ENCODE peak calls at places on chromosomes 6 and 20, in seven cellular contexts. S is HCT116, L is H1, I is GM12878, Z is HepG2, Q is K562, B is SK-N-SH. O is an unnamed sample. For H3K36me3, the result is how much of the 10 kb centered on the place peaks cover.

GRCh38 chr6:23320588-23320987 is 751.2 kb downstream of the HDGFL1 start:
- DNase-seq in S (no peak), Q (no peak), L (no peak), Z (no peak), B (no peak), I (no peak), O (no peak)

GRCh38 chr6:30615219-30615957 is 1.7 kb downstream of the PPP1R10 start:
- DNase-seq in L (peak), S (peak), Q (no peak), Z (peak), B (no peak), I (no peak), O (peak)

GRCh38 chr6:7389162-7389450 is 436 bp downstream of the CAGE1 start:
- DNase-seq in S (no peak), B (no peak), L (no peak), Q (no peak), I (no peak), Z (no peak), O (no peak)

GRCh38 chr6:143150291-143150690 is 89.6 kb downstream of the AIG1 start:
- DNase-seq in Q (no peak), L (no peak), B (no peak), Z (no peak), I (no peak), S (no peak), O (no peak)

GRCh38 chr20:53693265-53693871 is 99.7 kb upstream of the ZNF217 start:
- DNase-seq in Q (no peak), L (no peak), I (no peak), B (no peak), S (no peak), Z (no peak), O (no peak)

GRCh38 chr6:157774153-157775135 is 48.6 kb upstream of the SNX9 start:
- DNase-seq in S (no peak), I (no peak), Z (no peak), Q (peak), L (no peak), B (peak), O (no peak)

GRCh38 chr6:142861711-142862110 is 83.3 kb downstream of the HIVEP2 start:
- DNase-seq in Q (no peak), L (no peak), I (no peak), Z (no peak), B (peak), S (no peak), O (no peak)

GRCh38 chr20:33076662-33077398 is 2.6 kb upstream of the BPIFB4 start:
- DNase-seq in I (no peak), B (no peak), Q (no peak), Z (peak), L (no peak), S (peak), O (no peak)

GRCh38 chr6:130895516-130895915 is 68.3 kb downstream of the SMLR1 start:
- DNase-seq in Q (no peak), I (no peak), B (no peak), S (no peak), L (no peak), Z (no peak), O (no peak)

GRCh38 chr20:43843096-43843964 is 71.3 kb upstream of the TOX2 start:
- DNase-seq in S (no peak), I (no peak), Q (no peak), B (no peak), L (peak), Z (no peak), O (no peak)

GRCh38 chr20:10453241-10453640 is 18.1 kb downstream of the SLX4IP start:
- DNase-seq in L (no peak), S (no peak), I (peak), Z (no peak), Q (no peak), B (no peak), O (no peak)

GRCh38 chr6:117346142-117346930 is 79.4 kb downstream of the ROS1 start:
- DNase-seq in I (no peak), S (no peak), L (no peak), Z (peak), Q (no peak), B (peak), O (no peak)

GRCh38 chr6:71336901-71337300 is 48.3 kb downstream of the OGFRL1 start:
- DNase-seq in Z (no peak), Q (no peak), S (no peak), B (no peak), I (no peak), L (no peak), O (no peak)

GRCh38 chr20:43916073-43916874 is 1.6 kb downstream of the TOX2 start:
- DNase-seq in Z (no peak), S (no peak), B (peak), L (no peak), Q (no peak), I (no peak), O (no peak)

GRCh38 chr6:159422041-159422984 is 253.1 kb downstream of the FNDC1 start:
- DNase-seq in L (no peak), B (no peak), S (no peak), I (no peak), Z (no peak), Q (no peak), O (no peak)

GRCh38 chr20:32040142-32040953 is 11.7 kb upstream of the HCK start:
- DNase-seq in I (no peak), B (no peak), Z (no peak), L (no peak), Q (no peak), S (no peak), O (no peak)

GRCh38 chr20:24317224-24317623 is 152.2 kb upstream of the SYNDIG1 start:
- DNase-seq in Q (no peak), S (no peak), L (no peak), Z (no peak), I (no peak), B (no peak), O (no peak)

GRCh38 chr6:119067091-119067490 is 11.4 kb downstream of the FAM184A start:
- DNase-seq in I (no peak), S (no peak), B (no peak), Q (no peak), Z (no peak), L (no peak), O (no peak)

GRCh38 chr20:6122873-6123649 is at the start of gene FERMT1:
- DNase-seq in Q (no peak), B (peak), Z (peak), S (peak), L (peak), I (no peak), O (peak)

GRCh38 chr6:24072038-24072746 is 53.8 kb upstream of the NRSN1 start:
- DNase-seq in L (no peak), I (no peak), Q (no peak), B (no peak), Z (no peak), S (no peak), O (no peak)

GRCh38 chr6:35370799-35371493 is 28.6 kb downstream of the PPARD start:
- DNase-seq in S (no peak), Z (no peak), L (no peak), I (no peak), B (no peak), Q (no peak), O (no peak)

GRCh38 chr6:26173836-26174144 is 86.6 kb downstream of the HFE start:
- DNase-seq in S (no peak), Q (no peak), I (no peak), B (no peak), L (no peak), Z (no peak), O (no peak)

GRCh38 chr20:25229486-25230176 is 18.3 kb upstream of the PYGB start:
- DNase-seq in I (no peak), B (no peak), Q (no peak), L (no peak), S (no peak), Z (no peak), O (no peak)

GRCh38 chr6:23647045-23647444 is 479.0 kb upstream of the NRSN1 start:
- DNase-seq in Q (no peak), B (no peak), L (no peak), I (no peak), S (no peak), Z (no peak), O (no peak)

GRCh38 chr20:20824924-20825584 is 112.6 kb upstream of the RALGAPA2 start:
- DNase-seq in B (peak), I (peak), Q (peak), L (peak), S (no peak), Z (peak), O (peak)

GRCh38 chr6:35299674-35300073 is 2.1 kb downstream of the DEF6 start:
- DNase-seq in I (no peak), S (no peak), Q (no peak), Z (no peak), L (no peak), B (no peak), O (no peak)

GRCh38 chr20:5065489-5066383 is 54.0 kb downstream of the PCNA start:
- DNase-seq in Z (peak), Q (no peak), L (no peak), B (no peak), I (no peak), S (peak), O (no peak)

GRCh38 chr6:4403828-4404227 is 268.5 kb upstream of the ECI2 start:
- DNase-seq in B (no peak), Q (no peak), I (no peak), Z (no peak), L (no peak), S (no peak), O (no peak)

GRCh38 chr6:39029156-39030011 is 19.2 kb upstream of the GLP1R start:
- DNase-seq in Z (peak), I (no peak), Q (peak), L (peak), B (peak), S (peak), O (no peak)

GRCh38 chr6:130359736-130360135 is 6.1 kb upstream of the TMEM200A start:
- DNase-seq in Z (no peak), S (no peak), I (no peak), Q (no peak), B (no peak), L (no peak), O (no peak)

GRCh38 chr6:27972750-27973149 is 15.7 kb downstream of the OR2B6 start:
- DNase-seq in L (no peak), Z (no peak), B (no peak), I (no peak), Q (no peak), S (no peak), O (no peak)

GRCh38 chr6:27966044-27966443 is 9.0 kb downstream of the OR2B6 start:
- DNase-seq in I (no peak), L (no peak), Q (no peak), Z (no peak), B (no peak), S (no peak), O (no peak)

GRCh38 chr6:27966816-27967426 is 9.9 kb downstream of the OR2B6 start:
- DNase-seq in Q (no peak), B (no peak), Z (no peak), L (no peak), I (no peak), S (no peak), O (no peak)

DNA sequence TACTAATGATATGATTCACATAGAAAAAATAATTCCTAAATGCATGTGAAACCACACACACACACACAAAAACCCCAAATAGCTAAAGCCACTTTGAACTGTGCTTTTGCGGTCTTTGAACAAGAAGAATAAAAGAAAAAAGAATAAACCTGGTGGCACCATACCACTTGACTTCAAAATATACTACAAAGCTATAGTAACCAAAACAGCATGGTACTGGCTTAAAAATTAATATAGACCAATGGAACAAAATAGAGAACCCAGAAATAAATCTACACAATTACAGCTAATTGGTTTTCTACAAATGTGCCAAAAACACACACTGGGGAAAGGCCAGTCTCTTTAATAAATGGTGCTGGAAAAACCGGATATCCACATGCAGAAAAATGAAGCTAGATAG is 13.4 kb downstream of the OR2B6 start:
- DNase-seq in B (no peak), Z (no peak), I (no peak), S (no peak), Q (no peak), L (no peak), O (no peak)
- TF ChIP-seq YY1 in B (no peak), Z (no peak), I (no peak), S (no peak), Q (no peak), L (no peak), O (no peak)

GRCh38 chr6:141824258-141824795 is 308.4 kb upstream of the GJE1 start:
- DNase-seq in S (no peak), Q (no peak), I (no peak), Z (no peak), L (no peak), B (no peak), O (no peak)

GRCh38 chr6:141833001-141833655 is 299.6 kb upstream of the GJE1 start:
- DNase-seq in S (no peak), L (no peak), B (no peak), I (no peak), Z (no peak), Q (no peak), O (no peak)

GRCh38 chr6:141830530-141830929 is 302.2 kb upstream of the GJE1 start:
- DNase-seq in L (no peak), I (no peak), Q (no peak), S (no peak), B (no peak), Z (no peak), O (no peak)

GRCh38 chr6:141829996-141830395 is 302.7 kb upstream of the GJE1 start:
- DNase-seq in Z (no peak), B (no peak), Q (no peak), L (no peak), I (no peak), S (no peak), O (no peak)

DNA sequence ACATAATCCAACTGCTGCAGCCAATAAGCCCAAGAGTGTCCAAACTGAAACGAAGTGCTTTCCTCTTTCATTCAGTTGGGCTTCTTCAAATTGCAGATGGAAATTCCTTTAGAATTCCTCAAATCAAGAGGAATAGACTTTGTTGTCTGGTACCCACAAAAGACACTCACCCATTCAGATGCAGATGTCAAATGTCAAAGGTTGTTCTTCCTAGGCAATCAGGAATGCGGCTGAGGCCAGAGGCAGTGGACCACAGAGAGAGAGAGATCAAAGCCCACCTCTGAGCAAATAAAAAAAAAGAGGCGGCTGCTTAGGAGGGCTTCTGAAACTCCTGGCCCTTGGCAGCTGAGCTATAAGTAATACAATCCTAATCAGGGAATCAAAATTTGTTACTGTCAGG is 303.2 kb upstream of the GJE1 start:
- DNase-seq in I (no peak), Q (no peak), L (no peak), B (no peak), Z (peak), S (no peak), O (peak)
- H3K36me3 ChIP-seq in I (under half), Q (under half), L (under half), B (under half), Z (under half), S (under half), O (under half)

DNA sequence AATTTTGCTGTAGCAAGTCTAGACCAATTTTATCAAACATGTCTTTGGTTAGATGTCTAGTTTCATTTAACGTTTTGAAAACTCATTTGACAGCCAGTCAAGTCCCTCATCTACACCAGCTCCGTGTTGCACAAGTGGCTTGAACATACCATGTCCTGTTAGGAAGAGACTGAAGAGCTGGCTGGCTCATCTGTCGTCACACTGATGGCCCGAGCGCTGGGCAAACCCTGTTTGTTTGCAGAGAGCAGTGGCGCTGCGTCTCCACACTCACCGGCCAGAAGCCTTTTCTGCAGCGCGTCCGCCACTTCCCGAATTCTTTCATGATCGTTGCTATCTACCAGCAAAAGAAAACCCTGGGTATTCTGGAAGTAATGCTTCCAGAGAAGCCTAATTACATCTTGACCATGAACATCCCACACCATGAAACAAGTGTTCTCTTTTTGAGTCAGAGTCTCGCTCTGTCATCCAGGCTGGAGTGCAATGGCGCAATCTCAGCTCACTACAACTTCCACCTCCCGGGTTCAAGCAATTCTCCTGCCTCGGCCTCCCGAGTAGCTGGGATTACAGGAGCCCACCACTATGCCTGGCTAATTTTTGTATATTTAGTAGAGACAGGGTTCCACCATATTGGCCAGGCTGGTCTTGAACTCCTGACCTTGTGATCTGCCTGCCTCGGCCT is 10.7 kb upstream of the TCFL5 start:
- DNase-seq in S (no peak), L (no peak), Q (no peak), B (no peak), Z (peak), I (no peak), O (no peak)
- TF ChIP-seq YY1 in S (no peak), L (no peak), Q (no peak), B (no peak), Z (no peak), I (no peak), O (no peak)

GRCh38 chr20:62012631-62013030 is 53.0 kb downstream of the TAF4 start:
- DNase-seq in L (no peak), Q (no peak), S (no peak), Z (no peak), B (no peak), I (no peak), O (no peak)
- H3K36me3 ChIP-seq in L (under half), Q (half or more), S (under half), Z (under half), B (under half), I (under half), O (half or more)

GRCh38 chr6:41741625-41742490 is 5.3 kb downstream of the PGC start:
- DNase-seq in Z (peak), L (no peak), I (no peak), B (no peak), Q (no peak), S (no peak), O (no peak)
- TF ChIP-seq YY1 in Z (no peak), L (no peak), I (no peak), B (no peak), Q (no peak), S (no peak), O (no peak)

GRCh38 chr6:15452182-15452941 is 206.5 kb downstream of the JARID2 start:
- DNase-seq in Q (no peak), I (no peak), Z (no peak), L (no peak), S (no peak), B (no peak), O (no peak)
- H3K36me3 ChIP-seq in Q (under half), I (under half), Z (under half), L (under half), S (under half), B (under half), O (under half)

GRCh38 chr6:14619419-14619781 is 501.8 kb downstream of the CD83 start:
- DNase-seq in Q (no peak), I (no peak), B (peak), L (peak), S (no peak), Z (no peak), O (no peak)
- TF ChIP-seq YY1 in Q (no peak), I (no peak), B (no peak), L (no peak), S (no peak), Z (no peak), O (no peak)

DNA sequence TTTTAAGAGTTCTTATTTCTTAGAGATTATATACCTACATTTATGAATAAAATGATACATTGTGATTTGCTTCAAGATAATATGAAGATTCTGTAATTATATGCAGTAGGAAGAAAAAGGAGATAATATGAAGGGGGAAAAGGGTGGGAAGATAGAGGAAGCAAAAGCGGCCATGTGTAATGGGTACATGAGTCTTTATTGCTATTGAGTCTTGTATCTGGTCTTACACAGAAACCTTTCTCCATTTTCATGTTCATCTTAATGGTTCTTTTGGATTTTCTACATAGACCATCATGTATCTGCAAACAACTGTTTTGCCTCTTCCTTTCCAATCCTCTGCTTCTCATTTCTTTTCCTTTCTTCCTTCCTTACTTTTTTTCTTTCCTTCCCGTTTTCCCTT is 36.1 kb downstream of the PHF20 start:
- DNase-seq in Z (no peak), Q (no peak), L (no peak), I (no peak), B (no peak), S (no peak), O (no peak)
- H3K36me3 ChIP-seq in Z (under half), Q (under half), L (under half), I (under half), B (under half), S (under half), O (under half)

DNA sequence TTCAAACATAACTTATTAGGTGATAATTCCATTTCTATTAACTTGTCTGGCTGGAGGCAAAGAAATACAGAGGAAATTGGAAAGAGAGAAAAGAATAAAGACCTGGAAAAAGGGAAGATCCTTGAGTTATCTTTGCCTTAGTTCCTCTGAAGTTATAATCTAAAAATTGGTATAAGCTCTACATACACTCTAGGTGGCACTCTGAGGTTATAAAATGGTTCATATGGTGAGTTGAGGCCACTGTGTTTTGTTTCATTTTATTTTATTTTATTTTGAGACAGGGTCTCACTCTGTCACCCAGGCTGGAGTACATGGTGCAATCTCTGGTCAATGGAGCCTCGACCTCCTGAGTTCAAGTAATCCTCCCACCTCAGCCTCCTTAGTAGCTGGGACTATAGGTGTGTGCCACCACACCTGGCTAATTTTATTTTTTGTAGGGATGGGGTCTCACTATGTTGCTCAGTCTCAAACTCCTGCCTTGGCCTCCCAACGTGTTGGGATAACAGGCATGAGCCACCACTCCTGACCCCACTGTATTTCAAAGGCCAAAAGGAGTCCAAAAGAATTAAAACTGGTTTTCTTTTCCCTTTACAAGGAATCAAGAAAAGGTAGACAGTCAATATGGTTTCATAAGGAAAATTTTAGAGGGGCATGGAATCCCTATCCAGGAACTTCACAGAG is 19.4 kb downstream of the GPX6 start:
- DNase-seq in L (no peak), B (no peak), I (no peak), Q (no peak), Z (peak), S (peak), O (no peak)
- TF ChIP-seq YY1 in L (no peak), B (no peak), I (no peak), Q (no peak), Z (no peak), S (no peak), O (no peak)